ENCODE peak calls at places on chromosomes 16 and 17, in four cellular contexts. Y, J, L and P are unnamed samples.

GRCh38 chr17:77282524-77283515 is 142.1 kb downstream of the SEC14L1 start:
- DNase-seq in Y (peak; percentile 71), J (peak; percentile 94), L (peak; percentile 67), P (no peak)

GRCh38 chr16:69166221-69166833 is 20.6 kb upstream of the SNTB2 start:
- DNase-seq in Y (peak; percentile 65), J (no peak), L (peak; percentile 75), P (no peak)

GRCh38 chr16:87447323-87447722 is 45.5 kb downstream of the ZCCHC14 start:
- DNase-seq in Y (peak; percentile 44), J (no peak), L (no peak), P (no peak)

GRCh38 chr17:5500247-5500803 is 14.0 kb downstream of the MIS12 start:
- DNase-seq in Y (no peak), J (no peak), L (no peak), P (no peak)

GRCh38 chr17:10512856-10513255 is 5.5 kb downstream of the MYH1 start:
- DNase-seq in Y (no peak), J (no peak), L (no peak), P (no peak)

GRCh38 chr16:75559564-75560372 is 3.7 kb upstream of the TMEM231 start:
- DNase-seq in Y (peak; percentile 55), J (no peak), L (no peak), P (no peak)

GRCh38 chr17:50129303-50129945 is 536 bp downstream of the SAMD14 start:
- DNase-seq in Y (peak; percentile 49), J (no peak), L (peak; percentile 56), P (no peak)

GRCh38 chr17:73621685-73622084 is 22.6 kb downstream of the SDK2 start:
- DNase-seq in Y (no peak), J (no peak), L (no peak), P (no peak)

GRCh38 chr17:81287741-81288430 is 7.2 kb downstream of the SLC38A10 start:
- DNase-seq in Y (no peak), J (no peak), L (no peak), P (no peak)

GRCh38 chr16:70437582-70438324 is 1.1 kb downstream of the ST3GAL2 start:
- DNase-seq in Y (peak; percentile 64), J (peak; percentile 59), L (no peak), P (no peak)

GRCh38 chr17:45410144-45411091 is 22.3 kb downstream of the ARHGAP27 start:
- DNase-seq in Y (no peak), J (no peak), L (no peak), P (no peak)

GRCh38 chr17:62562656-62563055 is 64.8 kb upstream of the MRC2 start:
- DNase-seq in Y (peak; percentile 82), J (peak; percentile 25), L (no peak), P (no peak)

GRCh38 chr17:75005291-75005690 is 7.2 kb upstream of the MRPL58 start:
- DNase-seq in Y (no peak), J (no peak), L (no peak), P (no peak)

GRCh38 chr16:50169555-50170096 is 16.5 kb downstream of the TENT4B start:
- DNase-seq in Y (peak; percentile 31), J (no peak), L (no peak), P (no peak)

GRCh38 chr16:86566966-86567700 is 504 bp downstream of the FOXC2 start:
- DNase-seq in Y (peak; percentile 68), J (peak; percentile 60), L (peak; percentile 36), P (no peak)

GRCh38 chr17:41492351-41492750 is 2.6 kb upstream of the KRT36 start:
- DNase-seq in Y (peak; percentile 11), J (no peak), L (no peak), P (no peak)

GRCh38 chr17:15290605-15291004 is 25.5 kb upstream of the PMP22 start:
- DNase-seq in Y (no peak), J (no peak), L (no peak), P (no peak)

GRCh38 chr17:65523853-65524664 is 37.4 kb downstream of the AXIN2 start:
- DNase-seq in Y (no peak), J (no peak), L (peak; percentile 85), P (no peak)

GRCh38 chr16:21656795-21657768 is 4.7 kb upstream of the IGSF6 start:
- DNase-seq in Y (peak; percentile 62), J (peak; percentile 68), L (peak; percentile 31), P (no peak)

GRCh38 chr17:73506470-73507435 is 137.5 kb downstream of the SDK2 start:
- DNase-seq in Y (no peak), J (no peak), L (peak; percentile 10), P (no peak)

GRCh38 chr16:26905336-26905735 is 161.4 kb upstream of the C16orf82 start:
- DNase-seq in Y (peak; percentile 33), J (no peak), L (peak; percentile 4), P (no peak)

GRCh38 chr16:84985079-84986065 is 26.0 kb downstream of the ZDHHC7 start:
- DNase-seq in Y (peak; percentile 93), J (no peak), L (no peak), P (no peak)

GRCh38 chr16:12168054-12169018 is 191.8 kb downstream of the SNX29 start:
- DNase-seq in Y (no peak), J (no peak), L (no peak), P (no peak)

GRCh38 chr17:70314096-70314495 is 144.8 kb downstream of the KCNJ2 start:
- DNase-seq in Y (peak; percentile 44), J (no peak), L (no peak), P (no peak)

GRCh38 chr16:75130150-75130771 is 13.7 kb upstream of the LDHD start:
- DNase-seq in Y (peak; percentile 25), J (no peak), L (peak; percentile 46), P (no peak)

GRCh38 chr16:3952342-3953131 is 72.0 kb upstream of the CREBBP start:
- DNase-seq in Y (no peak), J (no peak), L (no peak), P (no peak)

GRCh38 chr17:63274156-63274555 is 171.9 kb downstream of the CYB561 start:
- DNase-seq in Y (peak; percentile 84), J (no peak), L (no peak), P (no peak)